ENCODE peak calls at places on chromosomes 13 and 19, in four cellular contexts. One of them, this sample, is unnamed.

GRCh38 chr13:79543883-79544282 is 62.9 kb downstream of the NDFIP2 start:
- DNase-seq in substantia nigra: no peak
- DNase-seq in left lung: no peak
- DNase-seq in upper lobe of left lung: no peak
- DNase-seq in this sample: no peak

GRCh38 chr13:48160879-48161278 is 66.0 kb upstream of the MED4 start:
- DNase-seq in substantia nigra: no peak
- DNase-seq in left lung: no peak
- DNase-seq in upper lobe of left lung: no peak
- DNase-seq in this sample: no peak

GRCh38 chr19:47032171-47032811 is 12.7 kb downstream of the NPAS1 start:
- DNase-seq in substantia nigra: no peak
- DNase-seq in left lung: peak; percentile 85
- DNase-seq in upper lobe of left lung: peak; percentile 52
- DNase-seq in this sample: no peak

GRCh38 chr13:79435549-79435948 is 29.5 kb upstream of the RBM26 start:
- DNase-seq in substantia nigra: no peak
- DNase-seq in left lung: no peak
- DNase-seq in upper lobe of left lung: no peak
- DNase-seq in this sample: no peak

GRCh38 chr13:98014766-98015165 is 61.3 kb downstream of the IPO5 start:
- DNase-seq in substantia nigra: no peak
- DNase-seq in left lung: no peak
- DNase-seq in upper lobe of left lung: no peak
- DNase-seq in this sample: no peak

GRCh38 chr19:40165362-40165937 is 25.8 kb upstream of the MAP3K10 start:
- DNase-seq in substantia nigra: peak; percentile 28
- DNase-seq in left lung: peak; percentile 81
- DNase-seq in upper lobe of left lung: peak; percentile 53
- DNase-seq in this sample: peak; percentile 16

GRCh38 chr19:48487944-48488343 is 18.8 kb downstream of the CYTH2 start:
- DNase-seq in substantia nigra: peak; percentile 10
- DNase-seq in left lung: peak; percentile 87
- DNase-seq in upper lobe of left lung: peak; percentile 84
- DNase-seq in this sample: no peak

GRCh38 chr19:18421371-18421959 is 2.3 kb downstream of the SSBP4 start:
- DNase-seq in substantia nigra: no peak
- DNase-seq in left lung: peak; percentile 62
- DNase-seq in upper lobe of left lung: no peak
- DNase-seq in this sample: no peak

GRCh38 chr19:43780706-43781525 is at the start of gene KCNN4:
- DNase-seq in substantia nigra: no peak
- DNase-seq in left lung: peak; percentile 76
- DNase-seq in upper lobe of left lung: no peak
- DNase-seq in this sample: no peak

GRCh38 chr13:62551588-62551987 is 1135.9 kb upstream of the PCDH20 start:
- DNase-seq in substantia nigra: no peak
- DNase-seq in left lung: no peak
- DNase-seq in upper lobe of left lung: no peak
- DNase-seq in this sample: no peak

GRCh38 chr13:111663505-111663904 is 343.1 kb downstream of the TEX29 start:
- DNase-seq in substantia nigra: no peak
- DNase-seq in left lung: no peak
- DNase-seq in upper lobe of left lung: no peak
- DNase-seq in this sample: no peak

GRCh38 chr13:43159007-43159406 is 135.6 kb downstream of the DNAJC15 start:
- DNase-seq in substantia nigra: no peak
- DNase-seq in left lung: no peak
- DNase-seq in upper lobe of left lung: no peak
- DNase-seq in this sample: no peak

GRCh38 chr13:27973956-27974662 is 5.0 kb upstream of the CDX2 start:
- DNase-seq in substantia nigra: no peak
- DNase-seq in left lung: no peak
- DNase-seq in upper lobe of left lung: no peak
- DNase-seq in this sample: no peak

GRCh38 chr13:73228546-73228945 is 169.7 kb downstream of the KLF5 start:
- DNase-seq in substantia nigra: no peak
- DNase-seq in left lung: no peak
- DNase-seq in upper lobe of left lung: no peak
- DNase-seq in this sample: no peak

GRCh38 chr13:36848228-36848982 is 29.4 kb downstream of the RFXAP start:
- DNase-seq in substantia nigra: no peak
- DNase-seq in left lung: no peak
- DNase-seq in upper lobe of left lung: no peak
- DNase-seq in this sample: no peak

GRCh38 chr13:44267966-44268365 is 105.7 kb upstream of the SERP2 start:
- DNase-seq in substantia nigra: no peak
- DNase-seq in left lung: no peak
- DNase-seq in upper lobe of left lung: no peak
- DNase-seq in this sample: no peak

GRCh38 chr13:86882107-86882506 is 789.1 kb upstream of the SLITRK5 start:
- DNase-seq in substantia nigra: no peak
- DNase-seq in left lung: no peak
- DNase-seq in upper lobe of left lung: no peak
- DNase-seq in this sample: no peak

GRCh38 chr13:98800078-98800477 is 47.6 kb upstream of the SLC15A1 start:
- DNase-seq in substantia nigra: no peak
- DNase-seq in left lung: no peak
- DNase-seq in upper lobe of left lung: no peak
- DNase-seq in this sample: no peak

GRCh38 chr19:27746691-27747380 is 1466.1 kb downstream of the UQCRFS1 start:
- DNase-seq in substantia nigra: peak; percentile 16
- DNase-seq in left lung: peak; percentile 78
- DNase-seq in upper lobe of left lung: no peak
- DNase-seq in this sample: no peak

GRCh38 chr19:6457958-6458694 is 1.5 kb downstream of the SLC25A23 start:
- DNase-seq in substantia nigra: no peak
- DNase-seq in left lung: no peak
- DNase-seq in upper lobe of left lung: no peak
- DNase-seq in this sample: peak; percentile 22
- H3K27ac ChIP-seq in substantia nigra: no peak overlapping the region
- H3K27ac ChIP-seq in left lung: no peak overlapping the region
- H3K27ac ChIP-seq in upper lobe of left lung: no peak overlapping the region
- H3K27ac ChIP-seq in this sample: peak overlapping the region; percentile 82

GRCh38 chr19:5172859-5173577 is 167.6 kb downstream of the PTPRS start:
- DNase-seq in substantia nigra: no peak
- DNase-seq in left lung: no peak
- DNase-seq in upper lobe of left lung: no peak
- DNase-seq in this sample: peak; percentile 7

GRCh38 chr19:5170329-5170745 is 170.3 kb downstream of the PTPRS start:
- DNase-seq in substantia nigra: no peak
- DNase-seq in left lung: peak; percentile 90
- DNase-seq in upper lobe of left lung: peak; percentile 37
- DNase-seq in this sample: no peak

GRCh38 chr19:5173993-5174392 is 166.6 kb downstream of the PTPRS start:
- DNase-seq in substantia nigra: no peak
- DNase-seq in left lung: no peak
- DNase-seq in upper lobe of left lung: no peak
- DNase-seq in this sample: no peak

GRCh38 chr19:5166262-5166661 is 174.3 kb downstream of the PTPRS start:
- DNase-seq in substantia nigra: no peak
- DNase-seq in left lung: no peak
- DNase-seq in upper lobe of left lung: no peak
- DNase-seq in this sample: no peak

GRCh38 chr19:5171711-5172110 is 168.9 kb downstream of the PTPRS start:
- DNase-seq in substantia nigra: no peak
- DNase-seq in left lung: no peak
- DNase-seq in upper lobe of left lung: no peak
- DNase-seq in this sample: no peak
- H3K27ac ChIP-seq in substantia nigra: no peak overlapping the region
- H3K27ac ChIP-seq in left lung: no peak overlapping the region
- H3K27ac ChIP-seq in upper lobe of left lung: no peak overlapping the region
- H3K27ac ChIP-seq in this sample: no peak overlapping the region

GRCh38 chr13:67200183-67200582 is 30.0 kb downstream of the PCDH9 start:
- DNase-seq in substantia nigra: no peak
- DNase-seq in left lung: no peak
- DNase-seq in upper lobe of left lung: no peak
- DNase-seq in this sample: no peak

GRCh38 chr13:67200605-67201004 is 29.5 kb downstream of the PCDH9 start:
- DNase-seq in substantia nigra: no peak
- DNase-seq in left lung: no peak
- DNase-seq in upper lobe of left lung: no peak
- DNase-seq in this sample: no peak

GRCh38 chr13:67204731-67205130 is 25.4 kb downstream of the PCDH9 start:
- DNase-seq in substantia nigra: no peak
- DNase-seq in left lung: no peak
- DNase-seq in upper lobe of left lung: no peak
- DNase-seq in this sample: no peak
- H3K27ac ChIP-seq in substantia nigra: no peak overlapping the region
- H3K27ac ChIP-seq in left lung: no peak overlapping the region
- H3K27ac ChIP-seq in upper lobe of left lung: no peak overlapping the region
- H3K27ac ChIP-seq in this sample: no peak overlapping the region

GRCh38 chr19:45814851-45815481 is at the start of gene RSPH6A:
- DNase-seq in substantia nigra: no peak
- DNase-seq in left lung: peak; percentile 70
- DNase-seq in upper lobe of left lung: no peak
- DNase-seq in this sample: no peak
- H3K27ac ChIP-seq in substantia nigra: no peak within 1 kb of the TSS
- H3K27ac ChIP-seq in left lung: no peak within 1 kb of the TSS
- H3K27ac ChIP-seq in upper lobe of left lung: no peak within 1 kb of the TSS
- H3K27ac ChIP-seq in this sample: peak within 1 kb of the TSS; percentile 13